ENCODE peak calls at places on chromosomes 6 and 20, in nine cellular contexts. One of them, this sample, is unnamed.
A peak's percentile ranks its signal among the peaks of the same experiment; 100 is the strongest.

GRCh38 chr6:138405816-138406403 is 1.9 kb downstream of the HEBP2 start:
- DNase-seq in PC-3: no peak
- DNase-seq in endothelial cell: no peak
- DNase-seq in fibroblast of mammary gland: no peak
- DNase-seq in GM13977: no peak
- DNase-seq in GM13976: no peak
- DNase-seq in neural crest cell: no peak
- DNase-seq in GM10248: no peak
- DNase-seq in CD4-positive, alpha-beta T cell: no peak
- DNase-seq in this sample: no peak

GRCh38 chr20:13877789-13878188 is 93.0 kb downstream of the NDUFAF5 start:
- DNase-seq in PC-3: no peak
- DNase-seq in endothelial cell: no peak
- DNase-seq in fibroblast of mammary gland: no peak
- DNase-seq in GM13977: no peak
- DNase-seq in GM13976: no peak
- DNase-seq in neural crest cell: no peak
- DNase-seq in GM10248: no peak
- DNase-seq in CD4-positive, alpha-beta T cell: no peak
- DNase-seq in this sample: no peak

GRCh38 chr6:142118926-142119325 is 13.8 kb upstream of the GJE1 start:
- DNase-seq in PC-3: no peak
- DNase-seq in endothelial cell: no peak
- DNase-seq in fibroblast of mammary gland: peak; percentile 8
- DNase-seq in GM13977: no peak
- DNase-seq in GM13976: no peak
- DNase-seq in neural crest cell: no peak
- DNase-seq in GM10248: no peak
- DNase-seq in CD4-positive, alpha-beta T cell: no peak
- DNase-seq in this sample: no peak

GRCh38 chr20:31570735-31571617 is 34.1 kb upstream of the ID1 start:
- DNase-seq in PC-3: no peak
- DNase-seq in endothelial cell: no peak
- DNase-seq in fibroblast of mammary gland: no peak
- DNase-seq in GM13977: no peak
- DNase-seq in GM13976: no peak
- DNase-seq in neural crest cell: no peak
- DNase-seq in GM10248: no peak
- DNase-seq in CD4-positive, alpha-beta T cell: no peak
- DNase-seq in this sample: no peak

GRCh38 chr20:15942130-15942529 is 631.1 kb downstream of the KIF16B start:
- DNase-seq in PC-3: peak; percentile 97
- DNase-seq in endothelial cell: no peak
- DNase-seq in fibroblast of mammary gland: peak; percentile 7
- DNase-seq in GM13977: no peak
- DNase-seq in GM13976: no peak
- DNase-seq in neural crest cell: no peak
- DNase-seq in GM10248: no peak
- DNase-seq in CD4-positive, alpha-beta T cell: no peak
- DNase-seq in this sample: no peak

GRCh38 chr6:149060300-149060984 is 257.1 kb upstream of the TAB2 start:
- DNase-seq in PC-3: no peak
- DNase-seq in endothelial cell: no peak
- DNase-seq in fibroblast of mammary gland: no peak
- DNase-seq in GM13977: no peak
- DNase-seq in GM13976: peak; percentile 46
- DNase-seq in neural crest cell: no peak
- DNase-seq in GM10248: peak; percentile 52
- DNase-seq in CD4-positive, alpha-beta T cell: peak; percentile 31
- DNase-seq in this sample: peak; percentile 49

GRCh38 chr20:60453847-60454246 is 495.6 kb downstream of the CDH26 start:
- DNase-seq in PC-3: no peak
- DNase-seq in endothelial cell: peak; percentile 7
- DNase-seq in fibroblast of mammary gland: no peak
- DNase-seq in GM13977: no peak
- DNase-seq in GM13976: no peak
- DNase-seq in neural crest cell: no peak
- DNase-seq in GM10248: no peak
- DNase-seq in CD4-positive, alpha-beta T cell: no peak
- DNase-seq in this sample: no peak

GRCh38 chr20:50519036-50519780 is 9.0 kb downstream of the PTPN1 start:
- DNase-seq in PC-3: no peak
- DNase-seq in endothelial cell: no peak
- DNase-seq in fibroblast of mammary gland: no peak
- DNase-seq in GM13977: no peak
- DNase-seq in GM13976: no peak
- DNase-seq in neural crest cell: no peak
- DNase-seq in GM10248: no peak
- DNase-seq in CD4-positive, alpha-beta T cell: no peak
- DNase-seq in this sample: no peak

GRCh38 chr20:5495939-5496338 is 179.2 kb upstream of the PROKR2 start:
- DNase-seq in PC-3: no peak
- DNase-seq in endothelial cell: no peak
- DNase-seq in fibroblast of mammary gland: no peak
- DNase-seq in GM13977: no peak
- DNase-seq in GM13976: no peak
- DNase-seq in neural crest cell: no peak
- DNase-seq in GM10248: no peak
- DNase-seq in CD4-positive, alpha-beta T cell: no peak
- DNase-seq in this sample: no peak

GRCh38 chr6:136085370-136086115 is 164.6 kb downstream of the MTFR2 start:
- DNase-seq in PC-3: peak; percentile 60
- DNase-seq in endothelial cell: no peak
- DNase-seq in fibroblast of mammary gland: peak; percentile 65
- DNase-seq in GM13977: no peak
- DNase-seq in GM13976: no peak
- DNase-seq in neural crest cell: no peak
- DNase-seq in GM10248: no peak
- DNase-seq in CD4-positive, alpha-beta T cell: no peak
- DNase-seq in this sample: no peak

GRCh38 chr6:139853302-139853992 is 479.0 kb upstream of the CITED2 start:
- DNase-seq in PC-3: peak; percentile 22
- DNase-seq in endothelial cell: no peak
- DNase-seq in fibroblast of mammary gland: no peak
- DNase-seq in GM13977: no peak
- DNase-seq in GM13976: no peak
- DNase-seq in neural crest cell: no peak
- DNase-seq in GM10248: no peak
- DNase-seq in CD4-positive, alpha-beta T cell: no peak
- DNase-seq in this sample: no peak

GRCh38 chr6:134701301-134701700 is 248.6 kb downstream of the ALDH8A1 start:
- DNase-seq in PC-3: no peak
- DNase-seq in endothelial cell: no peak
- DNase-seq in fibroblast of mammary gland: no peak
- DNase-seq in GM13977: no peak
- DNase-seq in GM13976: no peak
- DNase-seq in neural crest cell: no peak
- DNase-seq in GM10248: no peak
- DNase-seq in CD4-positive, alpha-beta T cell: no peak
- DNase-seq in this sample: no peak

GRCh38 chr20:21981607-21982344 is 276.3 kb downstream of the PAX1 start:
- DNase-seq in PC-3: peak; percentile 17
- DNase-seq in endothelial cell: no peak
- DNase-seq in fibroblast of mammary gland: peak; percentile 92
- DNase-seq in GM13977: no peak
- DNase-seq in GM13976: no peak
- DNase-seq in neural crest cell: no peak
- DNase-seq in GM10248: no peak
- DNase-seq in CD4-positive, alpha-beta T cell: no peak
- DNase-seq in this sample: no peak

GRCh38 chr6:112951829-112952228 is 604.7 kb downstream of the RFPL4B start:
- DNase-seq in PC-3: peak; percentile 34
- DNase-seq in endothelial cell: no peak
- DNase-seq in fibroblast of mammary gland: no peak
- DNase-seq in GM13977: no peak
- DNase-seq in GM13976: no peak
- DNase-seq in neural crest cell: no peak
- DNase-seq in GM10248: no peak
- DNase-seq in CD4-positive, alpha-beta T cell: no peak
- DNase-seq in this sample: no peak

GRCh38 chr20:41615671-41616070 is 2.5 kb downstream of the CHD6 start:
- DNase-seq in PC-3: no peak
- DNase-seq in endothelial cell: no peak
- DNase-seq in fibroblast of mammary gland: no peak
- DNase-seq in GM13977: no peak
- DNase-seq in GM13976: no peak
- DNase-seq in neural crest cell: no peak
- DNase-seq in GM10248: no peak
- DNase-seq in CD4-positive, alpha-beta T cell: no peak
- DNase-seq in this sample: no peak

GRCh38 chr6:149895702-149896310 is 2.1 kb downstream of the RAET1E start:
- DNase-seq in PC-3: peak; percentile 90
- DNase-seq in endothelial cell: no peak
- DNase-seq in fibroblast of mammary gland: peak; percentile 80
- DNase-seq in GM13977: no peak
- DNase-seq in GM13976: no peak
- DNase-seq in neural crest cell: no peak
- DNase-seq in GM10248: no peak
- DNase-seq in CD4-positive, alpha-beta T cell: peak; percentile 32
- DNase-seq in this sample: no peak

GRCh38 chr6:157219201-157220200 is 103.8 kb downstream of the TMEM242 start:
- DNase-seq in PC-3: peak; percentile 58
- DNase-seq in endothelial cell: no peak
- DNase-seq in fibroblast of mammary gland: peak; percentile 54
- DNase-seq in GM13977: no peak
- DNase-seq in GM13976: no peak
- DNase-seq in neural crest cell: no peak
- DNase-seq in GM10248: no peak
- DNase-seq in CD4-positive, alpha-beta T cell: no peak
- DNase-seq in this sample: no peak

GRCh38 chr20:61886721-61887658 is 178.7 kb downstream of the TAF4 start:
- DNase-seq in PC-3: peak; percentile 54
- DNase-seq in endothelial cell: peak; percentile 49
- DNase-seq in fibroblast of mammary gland: peak; percentile 48
- DNase-seq in GM13977: no peak
- DNase-seq in GM13976: peak; percentile 67
- DNase-seq in neural crest cell: peak; percentile 63
- DNase-seq in GM10248: peak; percentile 51
- DNase-seq in CD4-positive, alpha-beta T cell: peak; percentile 13
- DNase-seq in this sample: peak; percentile 34
- TF ChIP-seq CTCF in PC-3: peak; percentile 91
- TF ChIP-seq CTCF in endothelial cell: peak; percentile 85
- TF ChIP-seq CTCF in fibroblast of mammary gland: peak; percentile 82
- TF ChIP-seq CTCF in GM13977: peak; percentile 45
- TF ChIP-seq CTCF in GM13976: peak; percentile 60
- TF ChIP-seq CTCF in neural crest cell: peak; percentile 85
- TF ChIP-seq CTCF in GM10248: peak; percentile 77
- TF ChIP-seq CTCF in CD4-positive, alpha-beta T cell: peak; percentile 72
- TF ChIP-seq CTCF in this sample: peak; percentile 67

GRCh38 chr20:25285091-25285647 is 37.3 kb downstream of the PYGB start:
- DNase-seq in PC-3: no peak
- DNase-seq in endothelial cell: no peak
- DNase-seq in fibroblast of mammary gland: peak; percentile 32
- DNase-seq in GM13977: no peak
- DNase-seq in GM13976: no peak
- DNase-seq in neural crest cell: no peak
- DNase-seq in GM10248: no peak
- DNase-seq in CD4-positive, alpha-beta T cell: no peak
- DNase-seq in this sample: no peak
- TF ChIP-seq CTCF in PC-3: peak; percentile 25
- TF ChIP-seq CTCF in endothelial cell: no peak
- TF ChIP-seq CTCF in fibroblast of mammary gland: no peak
- TF ChIP-seq CTCF in GM13977: no peak
- TF ChIP-seq CTCF in GM13976: no peak
- TF ChIP-seq CTCF in neural crest cell: peak; percentile 16
- TF ChIP-seq CTCF in GM10248: no peak
- TF ChIP-seq CTCF in CD4-positive, alpha-beta T cell: no peak
- TF ChIP-seq CTCF in this sample: no peak

GRCh38 chr20:17518339-17519052 is 12.7 kb downstream of the BFSP1 start:
- DNase-seq in PC-3: no peak
- DNase-seq in endothelial cell: no peak
- DNase-seq in fibroblast of mammary gland: peak; percentile 49
- DNase-seq in GM13977: no peak
- DNase-seq in GM13976: no peak
- DNase-seq in neural crest cell: no peak
- DNase-seq in GM10248: no peak
- DNase-seq in CD4-positive, alpha-beta T cell: no peak
- DNase-seq in this sample: no peak

GRCh38 chr20:17523326-17523725 is 7.9 kb downstream of the BFSP1 start:
- DNase-seq in PC-3: no peak
- DNase-seq in endothelial cell: no peak
- DNase-seq in fibroblast of mammary gland: no peak
- DNase-seq in GM13977: no peak
- DNase-seq in GM13976: no peak
- DNase-seq in neural crest cell: no peak
- DNase-seq in GM10248: no peak
- DNase-seq in CD4-positive, alpha-beta T cell: no peak
- DNase-seq in this sample: no peak

GRCh38 chr20:17522528-17522927 is 8.7 kb downstream of the BFSP1 start:
- DNase-seq in PC-3: no peak
- DNase-seq in endothelial cell: no peak
- DNase-seq in fibroblast of mammary gland: no peak
- DNase-seq in GM13977: no peak
- DNase-seq in GM13976: peak; percentile 3
- DNase-seq in neural crest cell: no peak
- DNase-seq in GM10248: no peak
- DNase-seq in CD4-positive, alpha-beta T cell: no peak
- DNase-seq in this sample: no peak

GRCh38 chr20:17520583-17520982 is 10.6 kb downstream of the BFSP1 start:
- DNase-seq in PC-3: no peak
- DNase-seq in endothelial cell: peak; percentile 33
- DNase-seq in fibroblast of mammary gland: no peak
- DNase-seq in GM13977: no peak
- DNase-seq in GM13976: no peak
- DNase-seq in neural crest cell: no peak
- DNase-seq in GM10248: no peak
- DNase-seq in CD4-positive, alpha-beta T cell: no peak
- DNase-seq in this sample: no peak

GRCh38 chr20:17519606-17520285 is 11.4 kb downstream of the BFSP1 start:
- DNase-seq in PC-3: no peak
- DNase-seq in endothelial cell: no peak
- DNase-seq in fibroblast of mammary gland: no peak
- DNase-seq in GM13977: no peak
- DNase-seq in GM13976: no peak
- DNase-seq in neural crest cell: no peak
- DNase-seq in GM10248: no peak
- DNase-seq in CD4-positive, alpha-beta T cell: no peak
- DNase-seq in this sample: no peak
- TF ChIP-seq CTCF in PC-3: no peak
- TF ChIP-seq CTCF in endothelial cell: no peak
- TF ChIP-seq CTCF in fibroblast of mammary gland: no peak
- TF ChIP-seq CTCF in GM13977: no peak
- TF ChIP-seq CTCF in GM13976: no peak
- TF ChIP-seq CTCF in neural crest cell: no peak
- TF ChIP-seq CTCF in GM10248: no peak
- TF ChIP-seq CTCF in CD4-positive, alpha-beta T cell: no peak
- TF ChIP-seq CTCF in this sample: no peak

GRCh38 chr20:53738039-53738944 is 144.7 kb upstream of the ZNF217 start:
- DNase-seq in PC-3: peak; percentile 98
- DNase-seq in endothelial cell: peak; percentile 56
- DNase-seq in fibroblast of mammary gland: peak; percentile 73
- DNase-seq in GM13977: no peak
- DNase-seq in GM13976: no peak
- DNase-seq in neural crest cell: peak; percentile 57
- DNase-seq in GM10248: no peak
- DNase-seq in CD4-positive, alpha-beta T cell: no peak
- DNase-seq in this sample: no peak
- TF ChIP-seq CTCF in PC-3: no peak
- TF ChIP-seq CTCF in endothelial cell: no peak
- TF ChIP-seq CTCF in fibroblast of mammary gland: no peak
- TF ChIP-seq CTCF in GM13977: no peak
- TF ChIP-seq CTCF in GM13976: no peak
- TF ChIP-seq CTCF in neural crest cell: no peak
- TF ChIP-seq CTCF in GM10248: no peak
- TF ChIP-seq CTCF in CD4-positive, alpha-beta T cell: no peak
- TF ChIP-seq CTCF in this sample: no peak

GRCh38 chr6:124870611-124871201 is 91.5 kb upstream of the RNF217 start:
- DNase-seq in PC-3: peak; percentile 48
- DNase-seq in endothelial cell: no peak
- DNase-seq in fibroblast of mammary gland: peak; percentile 62
- DNase-seq in GM13977: no peak
- DNase-seq in GM13976: no peak
- DNase-seq in neural crest cell: no peak
- DNase-seq in GM10248: no peak
- DNase-seq in CD4-positive, alpha-beta T cell: no peak
- DNase-seq in this sample: no peak
- TF ChIP-seq CTCF in PC-3: peak; percentile 73
- TF ChIP-seq CTCF in endothelial cell: peak; percentile 57
- TF ChIP-seq CTCF in fibroblast of mammary gland: peak; percentile 79
- TF ChIP-seq CTCF in GM13977: peak; percentile 42
- TF ChIP-seq CTCF in GM13976: peak; percentile 15
- TF ChIP-seq CTCF in neural crest cell: peak; percentile 91
- TF ChIP-seq CTCF in GM10248: no peak
- TF ChIP-seq CTCF in CD4-positive, alpha-beta T cell: peak; percentile 65
- TF ChIP-seq CTCF in this sample: peak; percentile 55